ENCODE peak calls at places on chromosomes 12 and 14, in four cellular contexts. P is K562, B is GM12878, K is GM12891. Z is an unnamed sample.

GRCh38 chr12:93847517-93848452 is 170.6 kb downstream of the CRADD start:
- DNase-seq in P (no peak), B (peak), K (peak), Z (peak)

GRCh38 chr12:100279159-100279558 is 12.2 kb downstream of the SCYL2 start:
- DNase-seq in P (no peak), B (no peak), K (no peak), Z (no peak)

GRCh38 chr14:88323086-88323519 is at the start of gene KCNK10:
- DNase-seq in P (no peak), B (no peak), K (no peak), Z (no peak)

GRCh38 chr12:92827836-92828431 is 101.2 kb downstream of the EEA1 start:
- DNase-seq in P (peak), B (peak), K (no peak), Z (peak)

GRCh38 chr12:79127268-79127895 is 262.8 kb downstream of the SYT1 start:
- DNase-seq in P (no peak), B (no peak), K (no peak), Z (peak)

GRCh38 chr14:92917041-92917940 is 5.7 kb upstream of the CHGA start:
- DNase-seq in P (no peak), B (no peak), K (no peak), Z (no peak)

GRCh38 chr14:58167057-58167456 is 15.0 kb upstream of the ARMH4 start:
- DNase-seq in P (no peak), B (no peak), K (no peak), Z (no peak)

GRCh38 chr12:68364893-68365725 is 32.9 kb upstream of the MDM1 start:
- DNase-seq in P (peak), B (peak), K (peak), Z (peak)

GRCh38 chr14:44030963-44031362 is 476.1 kb downstream of the FSCB start:
- DNase-seq in P (no peak), B (no peak), K (no peak), Z (no peak)

GRCh38 chr14:85296466-85297210 is 233.3 kb upstream of the FLRT2 start:
- DNase-seq in P (no peak), B (no peak), K (no peak), Z (no peak)

GRCh38 chr12:54932038-54932437 is 52.5 kb downstream of the TESPA1 start:
- DNase-seq in P (no peak), B (no peak), K (no peak), Z (no peak)

GRCh38 chr12:5872745-5873144 is 72.3 kb downstream of the ANO2 start:
- DNase-seq in P (peak), B (no peak), K (no peak), Z (no peak)

GRCh38 chr12:109115758-109116610 is at the start of gene ACACB:
- DNase-seq in P (no peak), B (no peak), K (no peak), Z (peak)

GRCh38 chr14:22412936-22413411 is 176.1 kb downstream of the DAD1 start:
- DNase-seq in P (no peak), B (no peak), K (no peak), Z (no peak)

GRCh38 chr14:41280745-41281144 is 325.9 kb upstream of the LRFN5 start:
- DNase-seq in P (no peak), B (no peak), K (no peak), Z (no peak)

GRCh38 chr14:33934938-33935337 is 15.9 kb downstream of the EGLN3 start:
- DNase-seq in P (no peak), B (no peak), K (no peak), Z (no peak)

GRCh38 chr14:59969319-59969718 is 49.4 kb downstream of the LRRC9 start:
- DNase-seq in P (no peak), B (no peak), K (no peak), Z (no peak)
- TF ChIP-seq POLR2AphosphoS5 in P (no peak), B (no peak), K (no peak), Z (no peak)

GRCh38 chr12:130068741-130069140 is 93.5 kb upstream of the FZD10 start:
- DNase-seq in P (no peak), B (no peak), K (no peak), Z (no peak)
- TF ChIP-seq SPI1 in P (no peak), B (no peak), K (no peak), Z (no peak)

DNA sequence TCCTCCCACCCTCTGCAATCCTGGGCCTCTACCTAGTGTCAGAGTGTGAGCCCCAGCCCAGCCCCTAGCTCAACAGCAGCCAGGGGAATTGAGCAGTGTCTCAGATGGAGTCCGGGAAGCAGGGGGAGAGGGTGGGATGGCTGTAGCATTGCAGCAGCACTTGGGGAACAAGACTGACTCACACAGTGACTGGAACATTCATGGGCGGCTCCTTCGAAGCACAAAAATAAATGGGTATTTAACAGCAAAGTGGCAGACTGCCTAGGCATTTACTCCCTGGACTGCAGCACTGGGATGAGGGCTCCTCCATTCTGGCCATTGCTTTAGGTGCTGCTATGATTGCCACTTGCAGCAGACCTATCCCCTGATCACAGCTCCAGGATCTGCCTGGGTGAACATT is 46.0 kb upstream of the STK38L start:
- DNase-seq in P (no peak), B (no peak), K (no peak), Z (no peak)
- TF ChIP-seq POLR2AphosphoS5 in P (no peak), B (no peak), K (no peak), Z (no peak)

DNA sequence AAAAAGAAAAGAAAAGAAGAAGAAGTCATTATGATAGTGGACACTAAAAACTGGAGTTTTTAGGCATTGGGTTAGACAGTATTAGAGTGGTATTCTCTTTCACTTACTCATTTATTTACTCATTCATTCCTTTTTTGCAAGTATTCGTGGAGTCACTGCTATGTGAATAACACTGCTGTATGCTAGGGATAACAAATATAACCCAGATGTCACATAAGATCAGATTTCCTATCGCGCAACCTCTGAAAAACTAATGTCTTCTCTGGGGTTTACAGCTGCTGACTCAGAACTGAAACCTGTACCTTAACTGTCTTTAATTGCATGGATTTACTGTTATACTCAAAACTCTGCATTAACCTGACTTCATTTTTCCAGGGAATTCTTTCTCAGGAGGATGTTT is 353.7 kb downstream of the LRIG3 start:
- DNase-seq in P (no peak), B (no peak), K (no peak), Z (no peak)
- TF ChIP-seq SPI1 in P (no peak), B (no peak), K (no peak), Z (no peak)

GRCh38 chr14:55129086-55129427 is at the start of gene LGALS3:
- DNase-seq in P (peak), B (no peak), K (peak), Z (no peak)
- TF ChIP-seq POLR2AphosphoS5 in P (no peak), B (no peak), K (no peak), Z (no peak)

GRCh38 chr12:81863406-81863805 is 104.3 kb upstream of the PPFIA2 start:
- DNase-seq in P (no peak), B (no peak), K (no peak), Z (no peak)

DNA sequence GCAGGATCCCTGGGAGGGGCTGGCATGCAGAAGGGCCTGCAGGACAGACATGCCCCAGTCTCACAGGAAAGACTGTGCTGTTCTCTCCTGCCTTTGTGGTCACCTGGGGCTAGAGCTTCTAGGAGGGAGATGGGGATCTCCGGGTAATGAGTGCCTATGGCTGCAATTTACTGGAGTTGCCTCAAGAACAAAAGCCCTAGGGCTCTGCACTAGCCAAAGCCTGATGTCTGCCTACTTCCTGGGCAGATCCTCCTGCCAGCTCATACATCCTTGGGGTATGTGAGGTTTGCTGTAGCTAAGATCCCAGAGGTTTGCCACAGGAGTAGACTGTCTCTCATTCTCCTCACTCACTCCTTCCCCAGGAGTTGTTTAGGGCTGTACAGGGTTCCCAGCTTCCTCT is 106.9 kb upstream of the PPFIA2 start:
- DNase-seq in P (no peak), B (no peak), K (no peak), Z (no peak)
- TF ChIP-seq SPI1 in P (no peak), B (no peak), K (no peak), Z (no peak)